ENCODE peak calls at places on chromosomes 11 and 22, in six cellular contexts. I, S, V, O, F and L are unnamed samples.

GRCh38 chr22:36442506-36443197 is 38.8 kb downstream of the TXN2 start:
- DNase-seq in I (no peak), S (no peak), O (no peak), V (no peak), F (no peak), L (no peak)

GRCh38 chr11:17014774-17015638 is 792 bp upstream of the PLEKHA7 start:
- DNase-seq in F (no peak), S (peak; percentile 75), I (no peak), O (peak; percentile 79), V (peak; percentile 80), L (peak; percentile 67)

GRCh38 chr11:114082415-114082748 is 22.9 kb downstream of the ZBTB16 start:
- DNase-seq in S (no peak), V (peak; percentile 59), I (no peak), F (no peak), O (no peak), L (peak; percentile 49)

GRCh38 chr11:64056213-64056785 is 20.6 kb downstream of the FLRT1 start:
- DNase-seq in V (no peak), I (no peak), S (no peak), O (peak; percentile 14), F (no peak), L (no peak)

GRCh38 chr11:116478676-116479075 is 294.1 kb downstream of the BUD13 start:
- DNase-seq in V (no peak), I (no peak), F (no peak), O (no peak), S (no peak), L (no peak)

GRCh38 chr22:20526628-20527355 is 19.4 kb downstream of the MED15 start:
- DNase-seq in S (no peak), F (no peak), I (peak; percentile 88), O (no peak), V (peak; percentile 94), L (peak; percentile 70)

GRCh38 chr11:101127699-101128570 is 1.7 kb downstream of the PGR start:
- DNase-seq in S (peak; percentile 21), I (no peak), V (no peak), F (no peak), O (peak; percentile 67), L (no peak)

GRCh38 chr22:27472975-27473374 is 328.6 kb downstream of the MN1 start:
- DNase-seq in V (no peak), S (no peak), I (no peak), F (no peak), O (no peak), L (no peak)

GRCh38 chr11:127639916-127640315 is 639.3 kb upstream of the KIRREL3 start:
- DNase-seq in S (no peak), V (no peak), O (no peak), I (no peak), F (peak; percentile 24), L (no peak)